ENCODE peak calls at places on chromosomes 4 and X, in eight cellular contexts. One of them, this sample, is unnamed.

GRCh38 chr4:14091966-14092365 is 464.4 kb upstream of the BOD1L1 start:
- DNase-seq in HL-60: no peak
- DNase-seq in cardiac muscle cell: no peak
- DNase-seq in osteoblast: no peak
- DNase-seq in H1: no peak
- DNase-seq in fibroblast of lung: peak
- DNase-seq in Peyer's patch: no peak
- DNase-seq in choroid plexus epithelial cell: peak
- DNase-seq in this sample: no peak

GRCh38 chrX:84168574-84168973 is 19.4 kb downstream of the RPS6KA6 start:
- DNase-seq in choroid plexus epithelial cell: peak
- DNase-seq in H1: no peak
- DNase-seq in Peyer's patch: no peak
- DNase-seq in osteoblast: no peak
- DNase-seq in fibroblast of lung: peak
- DNase-seq in cardiac muscle cell: no peak
- DNase-seq in HL-60: no peak
- DNase-seq in this sample: no peak

GRCh38 chr4:61202638-61203495 is 2.7 kb downstream of the ADGRL3 start:
- DNase-seq in Peyer's patch: no peak
- DNase-seq in cardiac muscle cell: peak
- DNase-seq in choroid plexus epithelial cell: peak
- DNase-seq in H1: no peak
- DNase-seq in HL-60: no peak
- DNase-seq in osteoblast: peak
- DNase-seq in fibroblast of lung: peak
- DNase-seq in this sample: peak

GRCh38 chr4:95193391-95194224 is 355.2 kb downstream of the UNC5C start:
- DNase-seq in choroid plexus epithelial cell: peak
- DNase-seq in cardiac muscle cell: peak
- DNase-seq in osteoblast: no peak
- DNase-seq in H1: no peak
- DNase-seq in Peyer's patch: no peak
- DNase-seq in HL-60: no peak
- DNase-seq in fibroblast of lung: no peak
- DNase-seq in this sample: no peak

GRCh38 chr4:175791221-175791620 is 20.8 kb downstream of the GPM6A start:
- DNase-seq in HL-60: no peak
- DNase-seq in cardiac muscle cell: no peak
- DNase-seq in Peyer's patch: no peak
- DNase-seq in osteoblast: no peak
- DNase-seq in H1: no peak
- DNase-seq in fibroblast of lung: no peak
- DNase-seq in choroid plexus epithelial cell: no peak
- DNase-seq in this sample: no peak

GRCh38 chr4:78720994-78721677 is 55.0 kb upstream of the BMP2K start:
- DNase-seq in cardiac muscle cell: no peak
- DNase-seq in osteoblast: no peak
- DNase-seq in fibroblast of lung: no peak
- DNase-seq in Peyer's patch: peak
- DNase-seq in HL-60: peak
- DNase-seq in choroid plexus epithelial cell: no peak
- DNase-seq in H1: no peak
- DNase-seq in this sample: no peak

GRCh38 chrX:48751343-48751742 is 10.2 kb upstream of the GLOD5 start:
- DNase-seq in cardiac muscle cell: no peak
- DNase-seq in Peyer's patch: no peak
- DNase-seq in H1: no peak
- DNase-seq in osteoblast: no peak
- DNase-seq in fibroblast of lung: no peak
- DNase-seq in HL-60: no peak
- DNase-seq in choroid plexus epithelial cell: no peak
- DNase-seq in this sample: no peak

GRCh38 chr4:103137446-103137827 is 37.8 kb upstream of the BDH2 start:
- DNase-seq in Peyer's patch: no peak
- DNase-seq in H1: no peak
- DNase-seq in cardiac muscle cell: no peak
- DNase-seq in choroid plexus epithelial cell: peak
- DNase-seq in HL-60: no peak
- DNase-seq in osteoblast: peak
- DNase-seq in fibroblast of lung: peak
- DNase-seq in this sample: peak

GRCh38 chr4:77035153-77035552 is 40.6 kb downstream of the CCNI start:
- DNase-seq in osteoblast: no peak
- DNase-seq in H1: no peak
- DNase-seq in Peyer's patch: no peak
- DNase-seq in HL-60: no peak
- DNase-seq in fibroblast of lung: no peak
- DNase-seq in cardiac muscle cell: no peak
- DNase-seq in choroid plexus epithelial cell: no peak
- DNase-seq in this sample: no peak

GRCh38 chr4:132557660-132558059 is 591.4 kb upstream of the PCDH10 start:
- DNase-seq in cardiac muscle cell: peak
- DNase-seq in choroid plexus epithelial cell: peak
- DNase-seq in fibroblast of lung: no peak
- DNase-seq in Peyer's patch: no peak
- DNase-seq in osteoblast: no peak
- DNase-seq in H1: no peak
- DNase-seq in HL-60: no peak
- DNase-seq in this sample: peak

GRCh38 chr4:139740531-139741041 is 75.0 kb downstream of the MGST2 start:
- DNase-seq in choroid plexus epithelial cell: peak
- DNase-seq in Peyer's patch: peak
- DNase-seq in fibroblast of lung: peak
- DNase-seq in osteoblast: peak
- DNase-seq in cardiac muscle cell: no peak
- DNase-seq in HL-60: peak
- DNase-seq in H1: no peak
- DNase-seq in this sample: peak

GRCh38 chr4:95284668-95285067 is 264.1 kb downstream of the UNC5C start:
- DNase-seq in choroid plexus epithelial cell: no peak
- DNase-seq in osteoblast: no peak
- DNase-seq in H1: no peak
- DNase-seq in cardiac muscle cell: no peak
- DNase-seq in Peyer's patch: no peak
- DNase-seq in HL-60: no peak
- DNase-seq in fibroblast of lung: no peak
- DNase-seq in this sample: no peak

GRCh38 chr4:188781655-188782054 is 642.4 kb downstream of the TRIML1 start:
- DNase-seq in osteoblast: no peak
- DNase-seq in Peyer's patch: no peak
- DNase-seq in cardiac muscle cell: peak
- DNase-seq in choroid plexus epithelial cell: peak
- DNase-seq in H1: peak
- DNase-seq in fibroblast of lung: no peak
- DNase-seq in HL-60: peak
- DNase-seq in this sample: no peak

GRCh38 chr4:155569960-155570515 is 96.6 kb upstream of the GUCY1A1 start:
- DNase-seq in osteoblast: peak
- DNase-seq in H1: no peak
- DNase-seq in Peyer's patch: no peak
- DNase-seq in fibroblast of lung: peak
- DNase-seq in cardiac muscle cell: no peak
- DNase-seq in HL-60: no peak
- DNase-seq in choroid plexus epithelial cell: no peak
- DNase-seq in this sample: peak

GRCh38 chr4:127698789-127699200 is 31.4 kb upstream of the SLC25A31 start:
- DNase-seq in choroid plexus epithelial cell: peak
- DNase-seq in osteoblast: peak
- DNase-seq in HL-60: peak
- DNase-seq in Peyer's patch: no peak
- DNase-seq in H1: no peak
- DNase-seq in cardiac muscle cell: no peak
- DNase-seq in fibroblast of lung: peak
- DNase-seq in this sample: peak

GRCh38 chrX:108348525-108348924 is 89.7 kb downstream of the COL4A6 start:
- DNase-seq in cardiac muscle cell: no peak
- DNase-seq in fibroblast of lung: no peak
- DNase-seq in choroid plexus epithelial cell: no peak
- DNase-seq in HL-60: no peak
- DNase-seq in H1: no peak
- DNase-seq in Peyer's patch: no peak
- DNase-seq in osteoblast: no peak
- DNase-seq in this sample: no peak

GRCh38 chrX:41381685-41382084 is 47.7 kb downstream of the DDX3X start:
- DNase-seq in cardiac muscle cell: no peak
- DNase-seq in Peyer's patch: peak
- DNase-seq in HL-60: no peak
- DNase-seq in choroid plexus epithelial cell: peak
- DNase-seq in osteoblast: peak
- DNase-seq in fibroblast of lung: peak
- DNase-seq in H1: peak
- DNase-seq in this sample: peak

GRCh38 chr4:23006756-23007155 is 314.0 kb downstream of the GBA3 start:
- DNase-seq in fibroblast of lung: peak
- DNase-seq in H1: no peak
- DNase-seq in Peyer's patch: no peak
- DNase-seq in HL-60: no peak
- DNase-seq in choroid plexus epithelial cell: peak
- DNase-seq in osteoblast: no peak
- DNase-seq in cardiac muscle cell: no peak
- DNase-seq in this sample: peak

GRCh38 chrX:151006410-151007109 is 23.4 kb downstream of the HMGB3 start:
- DNase-seq in Peyer's patch: no peak
- DNase-seq in HL-60: no peak
- DNase-seq in H1: no peak
- DNase-seq in cardiac muscle cell: no peak
- DNase-seq in fibroblast of lung: no peak
- DNase-seq in osteoblast: no peak
- DNase-seq in choroid plexus epithelial cell: no peak
- DNase-seq in this sample: no peak

GRCh38 chr4:140757220-140757607 is 1.0 kb upstream of the TBC1D9 start:
- DNase-seq in cardiac muscle cell: no peak
- DNase-seq in osteoblast: peak
- DNase-seq in H1: no peak
- DNase-seq in HL-60: no peak
- DNase-seq in Peyer's patch: no peak
- DNase-seq in choroid plexus epithelial cell: no peak
- DNase-seq in fibroblast of lung: no peak
- DNase-seq in this sample: no peak

GRCh38 chrX:54182864-54183613 is at the start of gene FAM120C:
- DNase-seq in Peyer's patch: peak
- DNase-seq in fibroblast of lung: peak
- DNase-seq in H1: no peak
- DNase-seq in choroid plexus epithelial cell: peak
- DNase-seq in osteoblast: peak
- DNase-seq in cardiac muscle cell: peak
- DNase-seq in HL-60: peak
- DNase-seq in this sample: peak

GRCh38 chr4:74428278-74428677 is 16.7 kb upstream of the AREG start:
- DNase-seq in choroid plexus epithelial cell: peak
- DNase-seq in osteoblast: no peak
- DNase-seq in H1: no peak
- DNase-seq in HL-60: no peak
- DNase-seq in cardiac muscle cell: no peak
- DNase-seq in Peyer's patch: no peak
- DNase-seq in fibroblast of lung: no peak
- DNase-seq in this sample: peak
- TF ChIP-seq CTCF in choroid plexus epithelial cell: no peak
- TF ChIP-seq CTCF in osteoblast: no peak
- TF ChIP-seq CTCF in H1: no peak
- TF ChIP-seq CTCF in HL-60: no peak
- TF ChIP-seq CTCF in cardiac muscle cell: no peak
- TF ChIP-seq CTCF in Peyer's patch: no peak
- TF ChIP-seq CTCF in fibroblast of lung: no peak
- TF ChIP-seq CTCF in this sample: no peak

DNA sequence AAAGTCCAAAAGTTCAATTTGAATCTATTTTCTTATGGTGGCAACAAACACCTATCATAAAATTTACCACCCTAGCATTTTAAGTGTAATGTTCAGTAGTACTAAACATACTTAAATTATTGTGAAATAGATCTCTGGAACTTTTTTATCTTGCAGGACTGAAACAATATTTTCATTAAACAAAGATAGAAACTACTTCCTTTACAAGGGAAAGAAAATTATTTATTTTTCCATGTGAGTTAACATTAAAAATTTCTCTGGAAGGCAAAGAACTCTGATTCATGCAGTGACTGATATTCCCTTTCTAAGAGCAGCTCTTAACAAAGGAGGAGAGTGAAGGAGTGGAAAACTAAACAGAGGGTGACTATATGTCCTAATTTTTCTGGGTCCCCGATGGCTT is 40.2 kb downstream of the ADH7 start:
- DNase-seq in HL-60: no peak
- DNase-seq in Peyer's patch: no peak
- DNase-seq in choroid plexus epithelial cell: no peak
- DNase-seq in osteoblast: no peak
- DNase-seq in H1: no peak
- DNase-seq in fibroblast of lung: peak
- DNase-seq in cardiac muscle cell: no peak
- DNase-seq in this sample: peak
- H3K4me3 ChIP-seq in HL-60: no peak
- H3K4me3 ChIP-seq in Peyer's patch: no peak
- H3K4me3 ChIP-seq in choroid plexus epithelial cell: no peak
- H3K4me3 ChIP-seq in osteoblast: no peak
- H3K4me3 ChIP-seq in H1: no peak
- H3K4me3 ChIP-seq in fibroblast of lung: no peak
- H3K4me3 ChIP-seq in cardiac muscle cell: no peak
- H3K4me3 ChIP-seq in this sample: no peak

GRCh38 chr4:153566751-153567150 is 100.6 kb downstream of the TMEM131L start:
- DNase-seq in osteoblast: no peak
- DNase-seq in cardiac muscle cell: no peak
- DNase-seq in Peyer's patch: no peak
- DNase-seq in choroid plexus epithelial cell: no peak
- DNase-seq in H1: no peak
- DNase-seq in fibroblast of lung: no peak
- DNase-seq in HL-60: no peak
- DNase-seq in this sample: no peak
- TF ChIP-seq CTCF in osteoblast: no peak
- TF ChIP-seq CTCF in cardiac muscle cell: no peak
- TF ChIP-seq CTCF in Peyer's patch: no peak
- TF ChIP-seq CTCF in choroid plexus epithelial cell: no peak
- TF ChIP-seq CTCF in H1: no peak
- TF ChIP-seq CTCF in fibroblast of lung: no peak
- TF ChIP-seq CTCF in HL-60: no peak
- TF ChIP-seq CTCF in this sample: no peak

GRCh38 chrX:154411981-154412340 is 622 bp downstream of the TAFAZZIN start:
- DNase-seq in H1: no peak
- DNase-seq in fibroblast of lung: peak
- DNase-seq in cardiac muscle cell: peak
- DNase-seq in HL-60: peak
- DNase-seq in Peyer's patch: peak
- DNase-seq in osteoblast: peak
- DNase-seq in choroid plexus epithelial cell: peak
- DNase-seq in this sample: peak

GRCh38 chrX:154411322-154411980 is at the start of gene TAFAZZIN:
- DNase-seq in osteoblast: peak
- DNase-seq in fibroblast of lung: peak
- DNase-seq in cardiac muscle cell: peak
- DNase-seq in choroid plexus epithelial cell: peak
- DNase-seq in HL-60: peak
- DNase-seq in H1: no peak
- DNase-seq in Peyer's patch: peak
- DNase-seq in this sample: peak

GRCh38 chrX:154412468-154412867 is 1.1 kb downstream of the TAFAZZIN start:
- DNase-seq in choroid plexus epithelial cell: no peak
- DNase-seq in osteoblast: no peak
- DNase-seq in H1: no peak
- DNase-seq in Peyer's patch: peak
- DNase-seq in HL-60: peak
- DNase-seq in cardiac muscle cell: no peak
- DNase-seq in fibroblast of lung: no peak
- DNase-seq in this sample: no peak

GRCh38 chrX:154408659-154409221 is 314 bp downstream of the DNASE1L1 start:
- DNase-seq in fibroblast of lung: no peak
- DNase-seq in choroid plexus epithelial cell: no peak
- DNase-seq in Peyer's patch: no peak
- DNase-seq in H1: no peak
- DNase-seq in osteoblast: no peak
- DNase-seq in HL-60: no peak
- DNase-seq in cardiac muscle cell: no peak
- DNase-seq in this sample: no peak

GRCh38 chrX:154409222-154409871 is at the start of gene DNASE1L1:
- DNase-seq in fibroblast of lung: peak
- DNase-seq in cardiac muscle cell: peak
- DNase-seq in Peyer's patch: peak
- DNase-seq in choroid plexus epithelial cell: peak
- DNase-seq in osteoblast: peak
- DNase-seq in HL-60: peak
- DNase-seq in H1: peak
- DNase-seq in this sample: peak
- H3K4me3 ChIP-seq in fibroblast of lung: peak
- H3K4me3 ChIP-seq in cardiac muscle cell: no peak
- H3K4me3 ChIP-seq in Peyer's patch: peak
- H3K4me3 ChIP-seq in choroid plexus epithelial cell: peak
- H3K4me3 ChIP-seq in osteoblast: peak
- H3K4me3 ChIP-seq in HL-60: peak
- H3K4me3 ChIP-seq in H1: peak
- H3K4me3 ChIP-seq in this sample: peak

This sample was measured in fibroblast of pulmonary artery.